ENCODE peak calls at places on chromosomes 4 and X, in ten cellular contexts. One of them, this sample, is unnamed.

GRCh38 chr4:107183155-107183774 is 147.2 kb upstream of the DKK2 start:
- DNase-seq in psoas muscle: no peak
- DNase-seq in BJ: no peak
- DNase-seq in AG09309: peak
- DNase-seq in A549: peak
- DNase-seq in breast epithelium: peak
- DNase-seq in nephron progenitor cell: peak
- DNase-seq in Caco-2: peak
- DNase-seq in colonic mucosa: peak
- DNase-seq in AG10803: peak
- DNase-seq in this sample: no peak

GRCh38 chr4:5465529-5465928 is 242.8 kb downstream of the EVC2 start:
- DNase-seq in psoas muscle: no peak
- DNase-seq in BJ: no peak
- DNase-seq in AG09309: no peak
- DNase-seq in A549: no peak
- DNase-seq in breast epithelium: no peak
- DNase-seq in nephron progenitor cell: no peak
- DNase-seq in Caco-2: no peak
- DNase-seq in colonic mucosa: no peak
- DNase-seq in AG10803: no peak
- DNase-seq in this sample: no peak

GRCh38 chr4:118557298-118557851 is 127.8 kb upstream of the METTL14 start:
- DNase-seq in psoas muscle: no peak
- DNase-seq in BJ: peak
- DNase-seq in AG09309: no peak
- DNase-seq in A549: no peak
- DNase-seq in breast epithelium: peak
- DNase-seq in nephron progenitor cell: no peak
- DNase-seq in Caco-2: no peak
- DNase-seq in colonic mucosa: no peak
- DNase-seq in AG10803: peak
- DNase-seq in this sample: no peak

GRCh38 chr4:25406081-25406692 is 29.1 kb downstream of the ANAPC4 start:
- DNase-seq in psoas muscle: no peak
- DNase-seq in BJ: no peak
- DNase-seq in AG09309: peak
- DNase-seq in A549: no peak
- DNase-seq in breast epithelium: no peak
- DNase-seq in nephron progenitor cell: no peak
- DNase-seq in Caco-2: no peak
- DNase-seq in colonic mucosa: no peak
- DNase-seq in AG10803: peak
- DNase-seq in this sample: no peak

GRCh38 chrX:40095588-40096394 is 2.0 kb downstream of the BCOR start:
- DNase-seq in psoas muscle: no peak
- DNase-seq in BJ: no peak
- DNase-seq in AG09309: no peak
- DNase-seq in A549: no peak
- DNase-seq in breast epithelium: no peak
- DNase-seq in nephron progenitor cell: no peak
- DNase-seq in Caco-2: peak
- DNase-seq in colonic mucosa: no peak
- DNase-seq in AG10803: no peak
- DNase-seq in this sample: no peak

GRCh38 chr4:151031831-151032605 is 16.9 kb upstream of the LRBA start:
- DNase-seq in psoas muscle: no peak
- DNase-seq in BJ: no peak
- DNase-seq in AG09309: no peak
- DNase-seq in A549: peak
- DNase-seq in breast epithelium: no peak
- DNase-seq in nephron progenitor cell: no peak
- DNase-seq in Caco-2: no peak
- DNase-seq in colonic mucosa: no peak
- DNase-seq in AG10803: peak
- DNase-seq in this sample: no peak

GRCh38 chrX:41684138-41684537 is 4.6 kb upstream of the GPR34 start:
- DNase-seq in psoas muscle: no peak
- DNase-seq in BJ: no peak
- DNase-seq in AG09309: no peak
- DNase-seq in A549: no peak
- DNase-seq in breast epithelium: no peak
- DNase-seq in nephron progenitor cell: no peak
- DNase-seq in Caco-2: no peak
- DNase-seq in colonic mucosa: no peak
- DNase-seq in AG10803: peak
- DNase-seq in this sample: no peak

GRCh38 chrX:109826954-109827708 is 94.1 kb upstream of the ACSL4 start:
- DNase-seq in psoas muscle: no peak
- DNase-seq in BJ: no peak
- DNase-seq in AG09309: peak
- DNase-seq in A549: peak
- DNase-seq in breast epithelium: no peak
- DNase-seq in nephron progenitor cell: no peak
- DNase-seq in Caco-2: peak
- DNase-seq in colonic mucosa: no peak
- DNase-seq in AG10803: peak
- DNase-seq in this sample: no peak

GRCh38 chrX:31546130-31546529 is 474.3 kb upstream of the FTHL17 start:
- DNase-seq in psoas muscle: peak
- DNase-seq in BJ: peak
- DNase-seq in AG09309: peak
- DNase-seq in A549: no peak
- DNase-seq in breast epithelium: no peak
- DNase-seq in nephron progenitor cell: no peak
- DNase-seq in Caco-2: no peak
- DNase-seq in colonic mucosa: no peak
- DNase-seq in AG10803: peak
- DNase-seq in this sample: no peak

GRCh38 chr4:531721-532565 is 32.9 kb downstream of the PIGG start:
- DNase-seq in psoas muscle: no peak
- DNase-seq in BJ: no peak
- DNase-seq in AG09309: no peak
- DNase-seq in A549: no peak
- DNase-seq in breast epithelium: no peak
- DNase-seq in nephron progenitor cell: no peak
- DNase-seq in Caco-2: no peak
- DNase-seq in colonic mucosa: no peak
- DNase-seq in AG10803: no peak
- DNase-seq in this sample: no peak

GRCh38 chr4:81472249-81473085 is 760 bp upstream of the RASGEF1B start:
- DNase-seq in psoas muscle: no peak
- DNase-seq in BJ: no peak
- DNase-seq in AG09309: no peak
- DNase-seq in A549: peak
- DNase-seq in breast epithelium: peak
- DNase-seq in nephron progenitor cell: peak
- DNase-seq in Caco-2: peak
- DNase-seq in colonic mucosa: no peak
- DNase-seq in AG10803: peak
- DNase-seq in this sample: no peak

GRCh38 chr4:169971456-169972015 is 54.7 kb downstream of the MFAP3L start:
- DNase-seq in psoas muscle: no peak
- DNase-seq in BJ: no peak
- DNase-seq in AG09309: no peak
- DNase-seq in A549: no peak
- DNase-seq in breast epithelium: no peak
- DNase-seq in nephron progenitor cell: no peak
- DNase-seq in Caco-2: no peak
- DNase-seq in colonic mucosa: no peak
- DNase-seq in AG10803: peak
- DNase-seq in this sample: no peak

GRCh38 chr4:163681208-163681821 is 186.8 kb downstream of the TMA16 start:
- DNase-seq in psoas muscle: no peak
- DNase-seq in BJ: no peak
- DNase-seq in AG09309: no peak
- DNase-seq in A549: peak
- DNase-seq in breast epithelium: no peak
- DNase-seq in nephron progenitor cell: peak
- DNase-seq in Caco-2: peak
- DNase-seq in colonic mucosa: peak
- DNase-seq in AG10803: no peak
- DNase-seq in this sample: no peak

GRCh38 chr4:163673848-163674702 is 179.6 kb downstream of the TMA16 start:
- DNase-seq in psoas muscle: no peak
- DNase-seq in BJ: no peak
- DNase-seq in AG09309: no peak
- DNase-seq in A549: no peak
- DNase-seq in breast epithelium: no peak
- DNase-seq in nephron progenitor cell: no peak
- DNase-seq in Caco-2: no peak
- DNase-seq in colonic mucosa: no peak
- DNase-seq in AG10803: no peak
- DNase-seq in this sample: no peak

GRCh38 chr4:163680390-163681098 is 186.1 kb downstream of the TMA16 start:
- DNase-seq in psoas muscle: no peak
- DNase-seq in BJ: no peak
- DNase-seq in AG09309: no peak
- DNase-seq in A549: no peak
- DNase-seq in breast epithelium: no peak
- DNase-seq in nephron progenitor cell: no peak
- DNase-seq in Caco-2: no peak
- DNase-seq in colonic mucosa: no peak
- DNase-seq in AG10803: no peak
- DNase-seq in this sample: no peak

GRCh38 chr4:163679189-163679588 is 184.7 kb downstream of the TMA16 start:
- DNase-seq in psoas muscle: no peak
- DNase-seq in BJ: no peak
- DNase-seq in AG09309: no peak
- DNase-seq in A549: peak
- DNase-seq in breast epithelium: no peak
- DNase-seq in nephron progenitor cell: no peak
- DNase-seq in Caco-2: peak
- DNase-seq in colonic mucosa: no peak
- DNase-seq in AG10803: no peak
- DNase-seq in this sample: no peak
- TF ChIP-seq CTCF in psoas muscle: no peak
- TF ChIP-seq CTCF in BJ: no peak
- TF ChIP-seq CTCF in AG09309: peak
- TF ChIP-seq CTCF in A549: peak
- TF ChIP-seq CTCF in breast epithelium: no peak
- TF ChIP-seq CTCF in nephron progenitor cell: no peak
- TF ChIP-seq CTCF in Caco-2: peak
- TF ChIP-seq CTCF in colonic mucosa: no peak
- TF ChIP-seq CTCF in AG10803: no peak
- TF ChIP-seq CTCF in this sample: peak

DNA sequence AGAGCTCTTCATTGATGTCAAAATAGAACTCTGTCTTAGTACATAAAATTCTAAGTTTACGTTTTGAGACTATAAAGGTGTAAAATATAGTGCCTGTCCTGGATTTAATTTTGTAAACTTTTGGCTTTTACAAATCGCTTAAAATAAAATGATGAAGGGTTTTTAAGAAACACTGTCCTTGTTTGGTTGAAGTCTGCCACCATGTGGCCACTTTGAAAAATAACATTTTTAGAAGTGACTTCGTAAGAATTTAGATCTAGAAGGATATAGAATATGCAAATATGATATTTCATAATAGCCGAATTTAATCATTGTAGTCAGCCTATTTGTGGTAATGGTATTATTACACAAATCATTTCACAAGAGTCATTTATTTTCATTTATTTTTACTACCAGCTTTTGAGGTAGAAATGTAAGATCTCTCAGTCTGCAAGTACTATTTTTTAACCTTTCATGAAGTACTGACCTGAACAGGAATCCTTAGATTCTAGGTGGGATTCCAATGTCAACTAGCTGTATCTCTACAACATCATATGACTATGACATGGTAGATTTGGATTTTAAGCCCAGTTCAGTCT is 31.0 kb upstream of the FAT4 start:
- DNase-seq in psoas muscle: no peak
- DNase-seq in BJ: no peak
- DNase-seq in AG09309: peak
- DNase-seq in A549: peak
- DNase-seq in breast epithelium: no peak
- DNase-seq in nephron progenitor cell: peak
- DNase-seq in Caco-2: no peak
- DNase-seq in colonic mucosa: no peak
- DNase-seq in AG10803: peak
- DNase-seq in this sample: no peak
- TF ChIP-seq CTCF in psoas muscle: peak
- TF ChIP-seq CTCF in BJ: peak
- TF ChIP-seq CTCF in AG09309: peak
- TF ChIP-seq CTCF in A549: peak
- TF ChIP-seq CTCF in breast epithelium: peak
- TF ChIP-seq CTCF in nephron progenitor cell: peak
- TF ChIP-seq CTCF in Caco-2: peak
- TF ChIP-seq CTCF in colonic mucosa: peak
- TF ChIP-seq CTCF in AG10803: peak
- TF ChIP-seq CTCF in this sample: peak

DNA sequence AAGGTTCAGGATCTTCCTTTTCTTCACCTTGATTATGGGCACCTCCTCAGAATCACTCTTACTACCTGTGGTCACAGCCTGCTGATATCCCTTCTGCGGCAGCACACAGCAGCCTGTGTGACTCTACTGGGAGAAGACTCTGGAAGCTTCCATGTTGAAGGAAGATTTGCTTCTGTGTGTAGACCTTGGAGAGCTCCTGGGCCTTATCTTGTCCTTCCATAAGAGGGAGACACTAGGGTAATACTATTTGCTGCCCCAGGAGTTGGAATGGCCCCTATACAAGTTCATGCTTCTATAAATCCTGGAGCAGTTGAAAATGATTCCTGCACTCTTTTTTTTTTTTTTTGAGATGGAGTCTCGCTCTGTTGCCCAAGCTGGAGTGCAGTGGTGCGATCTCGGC is 10.2 kb upstream of the SUPT20HL1 start:
- DNase-seq in psoas muscle: no peak
- DNase-seq in BJ: no peak
- DNase-seq in AG09309: no peak
- DNase-seq in A549: no peak
- DNase-seq in breast epithelium: no peak
- DNase-seq in nephron progenitor cell: no peak
- DNase-seq in Caco-2: no peak
- DNase-seq in colonic mucosa: no peak
- DNase-seq in AG10803: no peak
- DNase-seq in this sample: no peak
- TF ChIP-seq CTCF in psoas muscle: no peak
- TF ChIP-seq CTCF in BJ: no peak
- TF ChIP-seq CTCF in AG09309: no peak
- TF ChIP-seq CTCF in A549: no peak
- TF ChIP-seq CTCF in breast epithelium: no peak
- TF ChIP-seq CTCF in nephron progenitor cell: no peak
- TF ChIP-seq CTCF in Caco-2: no peak
- TF ChIP-seq CTCF in colonic mucosa: no peak
- TF ChIP-seq CTCF in AG10803: no peak
- TF ChIP-seq CTCF in this sample: no peak

DNA sequence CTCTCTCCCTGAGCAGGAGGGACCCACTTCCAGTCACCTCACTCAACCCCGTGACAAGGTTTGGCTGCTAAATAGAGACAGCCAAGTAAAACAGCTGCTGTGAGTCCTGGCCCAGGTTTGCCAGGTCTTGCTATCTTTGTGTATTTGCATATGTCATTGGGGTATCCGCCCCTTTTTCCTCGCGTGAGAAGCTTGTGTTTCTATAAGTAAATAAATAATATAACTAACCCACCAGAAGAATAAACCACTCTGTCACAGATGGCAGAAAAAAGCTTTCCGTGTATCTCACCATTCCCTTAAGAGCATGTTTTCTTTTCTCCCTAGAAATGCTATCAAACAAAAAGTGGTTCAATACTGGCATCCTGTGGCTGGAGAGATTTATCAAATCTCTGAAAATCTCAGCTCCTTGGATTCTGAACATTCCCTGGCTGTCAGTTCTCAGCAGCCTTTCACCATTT is 66.8 kb downstream of the SLC7A11 start:
- DNase-seq in psoas muscle: no peak
- DNase-seq in BJ: no peak
- DNase-seq in AG09309: no peak
- DNase-seq in A549: no peak
- DNase-seq in breast epithelium: no peak
- DNase-seq in nephron progenitor cell: no peak
- DNase-seq in Caco-2: no peak
- DNase-seq in colonic mucosa: peak
- DNase-seq in AG10803: no peak
- DNase-seq in this sample: no peak
- TF ChIP-seq CTCF in psoas muscle: no peak
- TF ChIP-seq CTCF in BJ: no peak
- TF ChIP-seq CTCF in AG09309: no peak
- TF ChIP-seq CTCF in A549: no peak
- TF ChIP-seq CTCF in breast epithelium: no peak
- TF ChIP-seq CTCF in nephron progenitor cell: no peak
- TF ChIP-seq CTCF in Caco-2: no peak
- TF ChIP-seq CTCF in colonic mucosa: peak
- TF ChIP-seq CTCF in AG10803: no peak
- TF ChIP-seq CTCF in this sample: peak